ENCODE peak calls at places on chromosomes 12 and 14, in six cellular contexts. O is ovary, S is tibial artery, Q is colonic mucosa, C is sigmoid colon, E is A673. H is an unnamed sample. For H3K4me1, the result is how much of the 10 kb centered on the place peaks cover.

GRCh38 chr14:100648474-100649172 is 61.4 kb upstream of the BEGAIN start:
- DNase-seq in Q (peak), E (no peak), C (no peak), O (no peak), S (no peak), H (peak)

GRCh38 chr14:67984274-67984673 is 164.7 kb downstream of the RAD51B start:
- DNase-seq in Q (no peak), E (no peak), O (no peak), C (no peak), S (no peak), H (no peak)

GRCh38 chr14:36773136-36773540 is 111.5 kb downstream of the PAX9 start:
- DNase-seq in Q (no peak), S (no peak), C (no peak), O (no peak), E (peak), H (no peak)

GRCh38 chr12:96503971-96504370 is 14.6 kb downstream of the CFAP54 start:
- DNase-seq in E (no peak), Q (no peak), S (no peak), O (no peak), C (no peak), H (no peak)

GRCh38 chr14:93073366-93073722 is 42.4 kb downstream of the ITPK1 start:
- DNase-seq in O (no peak), S (no peak), E (no peak), Q (no peak), C (no peak), H (no peak)

GRCh38 chr14:68297871-68298468 is 478.4 kb downstream of the RAD51B start:
- DNase-seq in E (peak), O (no peak), S (no peak), Q (no peak), C (no peak), H (no peak)

GRCh38 chr12:75208851-75209781 is 523 bp downstream of the KCNC2 start:
- DNase-seq in Q (no peak), E (peak), C (no peak), O (peak), S (no peak), H (no peak)

GRCh38 chr14:30375280-30375892 is 183.6 kb upstream of the G2E3 start:
- DNase-seq in Q (peak), O (peak), C (no peak), S (peak), E (peak), H (peak)

GRCh38 chr12:93521225-93521854 is 51.1 kb upstream of the SOCS2 start:
- DNase-seq in E (peak), Q (no peak), O (no peak), S (no peak), C (no peak), H (no peak)

GRCh38 chr14:30267141-30267540 is 291.8 kb upstream of the G2E3 start:
- DNase-seq in O (no peak), C (no peak), Q (no peak), S (no peak), E (no peak), H (no peak)

GRCh38 chr14:63418020-63418419 is 99.3 kb upstream of the GPHB5 start:
- DNase-seq in E (no peak), S (no peak), Q (no peak), O (no peak), C (no peak), H (no peak)

GRCh38 chr14:68655021-68655811 is 137.7 kb downstream of the ZFP36L1 start:
- DNase-seq in Q (no peak), E (no peak), O (peak), S (no peak), C (no peak), H (no peak)

GRCh38 chr14:53715390-53715730 is 241.3 kb downstream of the BMP4 start:
- DNase-seq in S (peak), Q (no peak), O (no peak), E (no peak), C (no peak), H (no peak)

GRCh38 chr12:64042901-64043300 is 179.2 kb downstream of the KICS2 start:
- DNase-seq in S (no peak), Q (no peak), C (no peak), E (peak), O (no peak), H (no peak)

GRCh38 chr12:132545955-132546354 is 56.0 kb downstream of the FBRSL1 start:
- DNase-seq in Q (no peak), E (peak), O (no peak), S (no peak), C (no peak), H (no peak)

DNA sequence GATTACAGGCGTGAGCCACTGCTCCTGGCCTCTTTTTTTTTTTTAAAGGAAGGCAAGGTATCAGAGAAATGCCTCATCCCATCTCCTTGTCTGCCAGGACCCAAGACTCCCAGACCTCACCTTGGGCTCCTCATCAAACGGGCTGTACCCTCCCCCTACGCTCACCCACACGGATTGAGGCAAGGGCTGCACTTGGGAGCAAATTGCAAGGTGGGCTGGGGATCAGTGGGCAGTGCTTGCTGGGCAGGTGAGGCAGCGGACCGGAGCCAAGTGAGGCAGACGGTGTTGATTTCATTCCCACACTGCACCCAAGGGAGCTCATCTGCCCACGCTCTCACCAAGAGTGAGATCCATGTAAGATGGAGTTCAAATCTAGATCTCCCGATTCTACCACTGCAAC is 41.0 kb upstream of the DICER1 start:
- DNase-seq in O (no peak), E (no peak), C (no peak), S (no peak), Q (no peak), H (no peak)
- H3K4me1 ChIP-seq in O (under half), E (under half), C (under half), S (under half), Q (under half), H (under half)

GRCh38 chr12:114409796-114410520 is 4.0 kb upstream of the TBX5 start:
- DNase-seq in E (no peak), S (no peak), Q (no peak), C (no peak), O (no peak), H (no peak)
- H3K4me3 ChIP-seq in E (peak), S (peak), Q (no peak), C (peak), O (no peak), H (no peak)

GRCh38 chr12:58443273-58443980 is 476.9 kb downstream of the LRIG3 start:
- DNase-seq in Q (peak), S (no peak), C (no peak), E (peak), O (no peak), H (no peak)
- TF ChIP-seq CTCF in Q (peak), S (peak), C (no peak), E (peak), O (no peak), H (peak)

GRCh38 chr14:77372304-77372841 is 4.5 kb downstream of the TMED8 start:
- DNase-seq in O (no peak), E (no peak), C (no peak), S (no peak), Q (no peak), H (no peak)
- H3K4me1 ChIP-seq in O (under half), E (under half), C (under half), S (under half), Q (under half), H (under half)

H was measured in Peyer's patch.